ENCODE peak calls at places on chromosomes 12 and 14, in six cellular contexts. One of them, this sample, is unnamed.

GRCh38 chr12:117140397-117141096 is 41.3 kb upstream of the TESC start:
- DNase-seq in heart right ventricle: no peak
- DNase-seq in brain microvascular endothelial cell: no peak
- DNase-seq in kidney epithelial cell: no peak
- DNase-seq in colonic mucosa: no peak
- DNase-seq in fibroblast of the aortic adventitia: no peak
- DNase-seq in this sample: no peak

GRCh38 chr12:115609356-115609755 is 668.1 kb downstream of the MED13L start:
- DNase-seq in heart right ventricle: no peak
- DNase-seq in brain microvascular endothelial cell: no peak
- DNase-seq in kidney epithelial cell: no peak
- DNase-seq in colonic mucosa: no peak
- DNase-seq in fibroblast of the aortic adventitia: peak; percentile 70
- DNase-seq in this sample: no peak

GRCh38 chr12:7872565-7873304 is at the start of gene SLC2A14:
- DNase-seq in heart right ventricle: no peak
- DNase-seq in brain microvascular endothelial cell: no peak
- DNase-seq in kidney epithelial cell: no peak
- DNase-seq in colonic mucosa: no peak
- DNase-seq in fibroblast of the aortic adventitia: no peak
- DNase-seq in this sample: no peak

GRCh38 chr12:49777800-49778748 is 36.7 kb downstream of the TMBIM6 start:
- DNase-seq in heart right ventricle: no peak
- DNase-seq in brain microvascular endothelial cell: no peak
- DNase-seq in kidney epithelial cell: no peak
- DNase-seq in colonic mucosa: peak; percentile 74
- DNase-seq in fibroblast of the aortic adventitia: peak; percentile 34
- DNase-seq in this sample: no peak

GRCh38 chr14:99216191-99216590 is 55.8 kb downstream of the BCL11B start:
- DNase-seq in heart right ventricle: no peak
- DNase-seq in brain microvascular endothelial cell: no peak
- DNase-seq in kidney epithelial cell: no peak
- DNase-seq in colonic mucosa: no peak
- DNase-seq in fibroblast of the aortic adventitia: no peak
- DNase-seq in this sample: no peak

GRCh38 chr14:104477117-104477623 is 102.4 kb upstream of the C14orf180 start:
- DNase-seq in heart right ventricle: no peak
- DNase-seq in brain microvascular endothelial cell: no peak
- DNase-seq in kidney epithelial cell: no peak
- DNase-seq in colonic mucosa: no peak
- DNase-seq in fibroblast of the aortic adventitia: no peak
- DNase-seq in this sample: no peak

GRCh38 chr12:104172564-104172935 is 34.5 kb upstream of the NFYB start:
- DNase-seq in heart right ventricle: no peak
- DNase-seq in brain microvascular endothelial cell: no peak
- DNase-seq in kidney epithelial cell: no peak
- DNase-seq in colonic mucosa: no peak
- DNase-seq in fibroblast of the aortic adventitia: no peak
- DNase-seq in this sample: no peak

GRCh38 chr14:68633131-68633991 is 159.5 kb downstream of the ZFP36L1 start:
- DNase-seq in heart right ventricle: peak; percentile 69
- DNase-seq in brain microvascular endothelial cell: no peak
- DNase-seq in kidney epithelial cell: no peak
- DNase-seq in colonic mucosa: peak; percentile 28
- DNase-seq in fibroblast of the aortic adventitia: peak; percentile 46
- DNase-seq in this sample: peak; percentile 59

GRCh38 chr14:95185452-95186392 is 28.4 kb upstream of the DICER1 start:
- DNase-seq in heart right ventricle: peak; percentile 74
- DNase-seq in brain microvascular endothelial cell: peak; percentile 37
- DNase-seq in kidney epithelial cell: no peak
- DNase-seq in colonic mucosa: peak; percentile 62
- DNase-seq in fibroblast of the aortic adventitia: peak; percentile 53
- DNase-seq in this sample: peak; percentile 23

GRCh38 chr14:73752297-73752992 is 38.3 kb upstream of the PNMA1 start:
- DNase-seq in heart right ventricle: peak; percentile 78
- DNase-seq in brain microvascular endothelial cell: no peak
- DNase-seq in kidney epithelial cell: no peak
- DNase-seq in colonic mucosa: peak; percentile 81
- DNase-seq in fibroblast of the aortic adventitia: peak; percentile 89
- DNase-seq in this sample: peak; percentile 83

GRCh38 chr14:101875726-101876268 is 88.6 kb upstream of the DYNC1H1 start:
- DNase-seq in heart right ventricle: no peak
- DNase-seq in brain microvascular endothelial cell: no peak
- DNase-seq in kidney epithelial cell: no peak
- DNase-seq in colonic mucosa: no peak
- DNase-seq in fibroblast of the aortic adventitia: no peak
- DNase-seq in this sample: peak; percentile 7

GRCh38 chr14:58944957-58945356 is 243.5 kb upstream of the DAAM1 start:
- DNase-seq in heart right ventricle: no peak
- DNase-seq in brain microvascular endothelial cell: no peak
- DNase-seq in kidney epithelial cell: no peak
- DNase-seq in colonic mucosa: no peak
- DNase-seq in fibroblast of the aortic adventitia: no peak
- DNase-seq in this sample: no peak

GRCh38 chr12:39975374-39975918 is 130.4 kb downstream of the SLC2A13 start:
- DNase-seq in heart right ventricle: no peak
- DNase-seq in brain microvascular endothelial cell: no peak
- DNase-seq in kidney epithelial cell: no peak
- DNase-seq in colonic mucosa: no peak
- DNase-seq in fibroblast of the aortic adventitia: peak; percentile 10
- DNase-seq in this sample: peak; percentile 6

GRCh38 chr12:93229494-93230310 is 148.0 kb upstream of the NUDT4 start:
- DNase-seq in heart right ventricle: no peak
- DNase-seq in brain microvascular endothelial cell: peak; percentile 90
- DNase-seq in kidney epithelial cell: peak; percentile 63
- DNase-seq in colonic mucosa: no peak
- DNase-seq in fibroblast of the aortic adventitia: peak; percentile 98
- DNase-seq in this sample: peak; percentile 95

GRCh38 chr14:42378880-42379279 is 772.2 kb downstream of the LRFN5 start:
- DNase-seq in heart right ventricle: no peak
- DNase-seq in brain microvascular endothelial cell: no peak
- DNase-seq in kidney epithelial cell: no peak
- DNase-seq in colonic mucosa: no peak
- DNase-seq in fibroblast of the aortic adventitia: no peak
- DNase-seq in this sample: no peak

GRCh38 chr14:42374332-42374731 is 767.7 kb downstream of the LRFN5 start:
- DNase-seq in heart right ventricle: no peak
- DNase-seq in brain microvascular endothelial cell: no peak
- DNase-seq in kidney epithelial cell: no peak
- DNase-seq in colonic mucosa: no peak
- DNase-seq in fibroblast of the aortic adventitia: no peak
- DNase-seq in this sample: no peak

GRCh38 chr14:42378274-42378673 is 771.6 kb downstream of the LRFN5 start:
- DNase-seq in heart right ventricle: no peak
- DNase-seq in brain microvascular endothelial cell: no peak
- DNase-seq in kidney epithelial cell: no peak
- DNase-seq in colonic mucosa: no peak
- DNase-seq in fibroblast of the aortic adventitia: no peak
- DNase-seq in this sample: no peak
- TF ChIP-seq CTCF in heart right ventricle: no peak
- TF ChIP-seq CTCF in brain microvascular endothelial cell: no peak
- TF ChIP-seq CTCF in kidney epithelial cell: no peak
- TF ChIP-seq CTCF in colonic mucosa: no peak
- TF ChIP-seq CTCF in fibroblast of the aortic adventitia: no peak
- TF ChIP-seq CTCF in this sample: peak; percentile 26

GRCh38 chr12:132290203-132290540 is 39.2 kb downstream of the GALNT9 start:
- DNase-seq in heart right ventricle: no peak
- DNase-seq in brain microvascular endothelial cell: no peak
- DNase-seq in kidney epithelial cell: no peak
- DNase-seq in colonic mucosa: no peak
- DNase-seq in fibroblast of the aortic adventitia: no peak
- DNase-seq in this sample: no peak

GRCh38 chr12:132291402-132292175 is 37.8 kb downstream of the GALNT9 start:
- DNase-seq in heart right ventricle: no peak
- DNase-seq in brain microvascular endothelial cell: no peak
- DNase-seq in kidney epithelial cell: no peak
- DNase-seq in colonic mucosa: no peak
- DNase-seq in fibroblast of the aortic adventitia: no peak
- DNase-seq in this sample: no peak

GRCh38 chr12:132288516-132289188 is 40.7 kb downstream of the GALNT9 start:
- DNase-seq in heart right ventricle: no peak
- DNase-seq in brain microvascular endothelial cell: no peak
- DNase-seq in kidney epithelial cell: no peak
- DNase-seq in colonic mucosa: no peak
- DNase-seq in fibroblast of the aortic adventitia: no peak
- DNase-seq in this sample: no peak

GRCh38 chr12:132287391-132288238 is 41.8 kb downstream of the GALNT9 start:
- DNase-seq in heart right ventricle: no peak
- DNase-seq in brain microvascular endothelial cell: no peak
- DNase-seq in kidney epithelial cell: no peak
- DNase-seq in colonic mucosa: no peak
- DNase-seq in fibroblast of the aortic adventitia: no peak
- DNase-seq in this sample: no peak

DNA sequence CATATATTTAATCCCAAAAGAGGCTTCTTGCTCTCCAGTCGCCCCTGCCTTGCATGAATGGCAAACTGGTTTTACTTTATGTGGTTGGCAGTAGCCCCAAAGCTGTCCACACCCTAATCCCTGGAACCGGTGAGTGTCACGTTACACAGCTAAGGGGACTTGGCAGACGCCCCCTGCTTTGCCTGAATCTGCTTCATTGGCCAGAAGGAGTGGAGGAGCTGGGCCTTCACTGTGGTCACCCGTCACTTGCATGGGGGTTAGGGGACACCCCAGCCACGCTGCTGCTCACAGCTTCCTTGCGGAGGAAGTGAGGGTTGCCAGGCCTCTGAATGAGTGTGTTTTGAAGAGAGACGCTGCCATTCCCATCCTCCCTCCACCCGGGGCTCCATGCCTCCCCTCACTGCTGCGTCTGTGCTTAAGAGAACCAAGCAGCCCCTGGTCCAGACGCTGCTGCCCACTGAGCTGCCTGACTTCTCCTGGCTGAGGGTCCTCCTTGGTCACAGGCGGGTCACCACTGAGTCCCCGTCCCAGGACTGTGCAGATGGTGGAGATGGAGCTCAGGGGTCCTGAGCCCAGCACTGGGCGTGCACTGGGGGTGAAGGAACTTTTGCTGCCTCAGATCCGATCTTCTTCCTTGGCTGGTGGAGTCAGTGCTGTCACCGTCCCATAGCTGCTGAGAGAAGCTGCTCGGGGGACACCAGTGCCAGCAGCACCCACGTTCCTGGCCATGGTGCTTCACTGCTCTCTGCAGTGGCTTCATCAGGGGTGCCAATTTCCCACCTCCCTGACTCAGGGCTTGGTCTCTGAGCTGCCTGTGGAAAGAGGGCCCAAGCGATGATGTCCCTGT is 39.8 kb downstream of the GALNT9 start:
- DNase-seq in heart right ventricle: no peak
- DNase-seq in brain microvascular endothelial cell: no peak
- DNase-seq in kidney epithelial cell: no peak
- DNase-seq in colonic mucosa: no peak
- DNase-seq in fibroblast of the aortic adventitia: no peak
- DNase-seq in this sample: no peak
- H3K4me3 ChIP-seq in heart right ventricle: no peak overlapping the region
- H3K4me3 ChIP-seq in brain microvascular endothelial cell: no peak overlapping the region
- H3K4me3 ChIP-seq in kidney epithelial cell: no peak overlapping the region
- H3K4me3 ChIP-seq in colonic mucosa: no peak overlapping the region
- H3K4me3 ChIP-seq in fibroblast of the aortic adventitia: no peak overlapping the region
- H3K4me3 ChIP-seq in this sample: no peak overlapping the region

DNA sequence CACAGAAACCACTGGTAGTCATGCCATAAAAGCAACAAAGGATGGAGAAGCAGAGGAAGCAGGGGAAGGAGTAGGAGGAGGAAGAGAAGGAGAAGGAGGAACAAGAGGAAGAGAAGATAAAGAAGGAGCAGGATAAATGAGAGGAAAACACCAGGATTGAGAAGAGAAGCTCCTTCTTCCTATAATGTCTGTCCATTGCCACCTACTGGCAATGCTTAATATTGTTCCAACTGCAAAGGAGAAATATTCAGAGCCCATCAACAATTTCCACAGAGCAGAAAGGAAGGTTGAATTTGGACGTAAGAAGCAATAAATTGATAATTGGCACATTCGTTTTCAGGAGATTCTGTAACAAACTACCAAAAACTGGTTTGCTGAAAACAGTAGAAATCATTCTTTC is 898.4 kb downstream of the SLC16A7 start:
- DNase-seq in heart right ventricle: no peak
- DNase-seq in brain microvascular endothelial cell: peak; percentile 26
- DNase-seq in kidney epithelial cell: peak; percentile 1
- DNase-seq in colonic mucosa: no peak
- DNase-seq in fibroblast of the aortic adventitia: peak; percentile 76
- DNase-seq in this sample: peak; percentile 65
- TF ChIP-seq CTCF in heart right ventricle: peak; percentile 38
- TF ChIP-seq CTCF in brain microvascular endothelial cell: peak; percentile 47
- TF ChIP-seq CTCF in kidney epithelial cell: peak; percentile 48
- TF ChIP-seq CTCF in colonic mucosa: no peak
- TF ChIP-seq CTCF in fibroblast of the aortic adventitia: peak; percentile 77
- TF ChIP-seq CTCF in this sample: peak; percentile 58

GRCh38 chr12:1628671-1629337 is at the start of gene WNT5B:
- DNase-seq in heart right ventricle: no peak
- DNase-seq in brain microvascular endothelial cell: no peak
- DNase-seq in kidney epithelial cell: no peak
- DNase-seq in colonic mucosa: no peak
- DNase-seq in fibroblast of the aortic adventitia: no peak
- DNase-seq in this sample: peak; percentile 38
- H3K4me3 ChIP-seq in heart right ventricle: peak within 1 kb of the TSS; percentile 49
- H3K4me3 ChIP-seq in brain microvascular endothelial cell: peak within 1 kb of the TSS; percentile 48
- H3K4me3 ChIP-seq in kidney epithelial cell: peak within 1 kb of the TSS; percentile 36
- H3K4me3 ChIP-seq in colonic mucosa: peak within 1 kb of the TSS; percentile 42
- H3K4me3 ChIP-seq in fibroblast of the aortic adventitia: peak within 1 kb of the TSS; percentile 50
- H3K4me3 ChIP-seq in this sample: peak within 1 kb of the TSS; percentile 22

GRCh38 chr12:52370906-52371608 is 3.8 kb upstream of the KRT85 start:
- DNase-seq in heart right ventricle: peak; percentile 56
- DNase-seq in brain microvascular endothelial cell: peak; percentile 30
- DNase-seq in kidney epithelial cell: peak; percentile 28
- DNase-seq in colonic mucosa: peak; percentile 49
- DNase-seq in fibroblast of the aortic adventitia: peak; percentile 90
- DNase-seq in this sample: peak; percentile 70

GRCh38 chr12:52369220-52369619 is 1.9 kb upstream of the KRT85 start:
- DNase-seq in heart right ventricle: no peak
- DNase-seq in brain microvascular endothelial cell: peak; percentile 16
- DNase-seq in kidney epithelial cell: no peak
- DNase-seq in colonic mucosa: no peak
- DNase-seq in fibroblast of the aortic adventitia: no peak
- DNase-seq in this sample: no peak

GRCh38 chr12:52369809-52370208 is 2.5 kb upstream of the KRT85 start:
- DNase-seq in heart right ventricle: no peak
- DNase-seq in brain microvascular endothelial cell: no peak
- DNase-seq in kidney epithelial cell: no peak
- DNase-seq in colonic mucosa: no peak
- DNase-seq in fibroblast of the aortic adventitia: no peak
- DNase-seq in this sample: no peak

GRCh38 chr12:52371716-52372115 is 4.4 kb upstream of the KRT85 start:
- DNase-seq in heart right ventricle: no peak
- DNase-seq in brain microvascular endothelial cell: no peak
- DNase-seq in kidney epithelial cell: no peak
- DNase-seq in colonic mucosa: no peak
- DNase-seq in fibroblast of the aortic adventitia: no peak
- DNase-seq in this sample: no peak

GRCh38 chr12:52372216-52373154 is 5.2 kb upstream of the KRT85 start:
- DNase-seq in heart right ventricle: peak; percentile 81
- DNase-seq in brain microvascular endothelial cell: peak; percentile 82
- DNase-seq in kidney epithelial cell: peak; percentile 44
- DNase-seq in colonic mucosa: peak; percentile 77
- DNase-seq in fibroblast of the aortic adventitia: peak; percentile 93
- DNase-seq in this sample: peak; percentile 77
- TF ChIP-seq CTCF in heart right ventricle: peak; percentile 81
- TF ChIP-seq CTCF in brain microvascular endothelial cell: peak; percentile 95
- TF ChIP-seq CTCF in kidney epithelial cell: peak; percentile 90
- TF ChIP-seq CTCF in colonic mucosa: peak; percentile 66
- TF ChIP-seq CTCF in fibroblast of the aortic adventitia: peak; percentile 90
- TF ChIP-seq CTCF in this sample: peak; percentile 73